ENCODE peak calls at places on chromosomes 13 and 19, in six cellular contexts. E, K, F, O, P and N are unnamed samples.

GRCh38 chr19:54159352-54160181 is at the start of gene LENG1:
- DNase-seq in E (peak; percentile 100), F (peak; percentile 100), P (peak; percentile 99), O (peak; percentile 100), K (peak; percentile 100), N (peak; percentile 100)

GRCh38 chr19:54548806-54549205 is 24.8 kb upstream of the LILRA2 start:
- DNase-seq in K (no peak), F (no peak), P (no peak), O (no peak), E (no peak), N (no peak)

GRCh38 chr13:49444517-49445395 is 682 bp downstream of the SETDB2 start:
- DNase-seq in E (peak; percentile 57), O (peak; percentile 52), F (peak; percentile 69), P (no peak), K (no peak), N (no peak)

GRCh38 chr19:10329555-10329954 is 3.8 kb downstream of the RAVER1 start:
- DNase-seq in O (no peak), P (no peak), F (no peak), E (no peak), K (no peak), N (no peak)

GRCh38 chr13:32846556-32846955 is 169.7 kb upstream of the KL start:
- DNase-seq in O (no peak), E (no peak), F (no peak), P (no peak), K (no peak), N (no peak)

GRCh38 chr13:40187836-40188591 is 478.4 kb downstream of the FOXO1 start:
- DNase-seq in P (no peak), K (no peak), O (no peak), F (no peak), E (no peak), N (no peak)

GRCh38 chr19:17579523-17580244 is 24.2 kb downstream of the COLGALT1 start:
- DNase-seq in O (peak; percentile 81), K (no peak), P (peak; percentile 51), E (peak; percentile 73), F (peak; percentile 57), N (no peak)

GRCh38 chr13:28145049-28145448 is 6.7 kb downstream of the PAN3 start:
- DNase-seq in F (no peak), K (no peak), O (no peak), P (no peak), E (no peak), N (no peak)

GRCh38 chr13:19795956-19796355 is 13.2 kb upstream of the PSPC1 start:
- DNase-seq in P (no peak), K (no peak), O (no peak), F (no peak), E (no peak), N (no peak)

GRCh38 chr19:58196911-58197616 is 14.2 kb downstream of the ZNF274 start:
- DNase-seq in O (peak; percentile 71), E (no peak), F (peak; percentile 48), P (no peak), K (no peak), N (no peak)

GRCh38 chr13:82747948-82748347 is 1134.3 kb downstream of the SLITRK1 start:
- DNase-seq in K (no peak), E (no peak), F (peak; percentile 43), P (no peak), O (no peak), N (no peak)
- H3K36me3 ChIP-seq in K (no peaks in the 10 kb centered on the region), E (no peaks in the 10 kb centered on the region), F (no peaks in the 10 kb centered on the region), P (no peaks in the 10 kb centered on the region), O (no peaks in the 10 kb centered on the region), N (no peaks in the 10 kb centered on the region)

GRCh38 chr13:75806101-75806500 is 170.0 kb downstream of the LMO7 start:
- DNase-seq in O (no peak), F (no peak), P (no peak), E (no peak), K (no peak), N (no peak)
- H3K27ac ChIP-seq in O (no peak overlapping the region), F (no peak overlapping the region), P (no peak overlapping the region), E (no peak overlapping the region), K (peak overlapping the region; percentile 87), N (no peak overlapping the region)

DNA sequence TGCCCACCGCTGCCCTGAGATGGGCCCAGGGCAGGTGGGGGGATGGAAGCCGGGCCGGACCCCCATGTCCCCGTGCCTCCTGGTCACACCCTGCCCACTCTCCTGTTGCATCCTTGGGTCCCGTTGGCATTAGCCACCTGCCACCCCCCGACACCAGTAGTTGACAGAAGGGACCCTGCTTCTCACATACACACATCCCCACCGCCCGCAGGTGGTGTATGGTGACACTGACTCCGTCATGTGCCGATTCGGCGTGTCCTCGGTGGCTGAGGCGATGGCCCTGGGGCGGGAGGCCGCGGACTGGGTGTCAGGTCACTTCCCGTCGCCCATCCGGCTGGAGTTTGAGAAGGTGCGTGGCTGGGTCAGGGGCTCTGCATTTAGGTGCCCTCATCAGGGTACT is 5.2 kb upstream of the SPIB start:
- DNase-seq in P (no peak), K (no peak), F (no peak), E (no peak), O (no peak), N (no peak)
- H3K36me3 ChIP-seq in P (peaks cover 4% of the 10 kb centered on the region), K (peaks cover 13% of the 10 kb centered on the region), F (no peaks in the 10 kb centered on the region), E (no peaks in the 10 kb centered on the region), O (no peaks in the 10 kb centered on the region), N (peaks cover 34% of the 10 kb centered on the region)

DNA sequence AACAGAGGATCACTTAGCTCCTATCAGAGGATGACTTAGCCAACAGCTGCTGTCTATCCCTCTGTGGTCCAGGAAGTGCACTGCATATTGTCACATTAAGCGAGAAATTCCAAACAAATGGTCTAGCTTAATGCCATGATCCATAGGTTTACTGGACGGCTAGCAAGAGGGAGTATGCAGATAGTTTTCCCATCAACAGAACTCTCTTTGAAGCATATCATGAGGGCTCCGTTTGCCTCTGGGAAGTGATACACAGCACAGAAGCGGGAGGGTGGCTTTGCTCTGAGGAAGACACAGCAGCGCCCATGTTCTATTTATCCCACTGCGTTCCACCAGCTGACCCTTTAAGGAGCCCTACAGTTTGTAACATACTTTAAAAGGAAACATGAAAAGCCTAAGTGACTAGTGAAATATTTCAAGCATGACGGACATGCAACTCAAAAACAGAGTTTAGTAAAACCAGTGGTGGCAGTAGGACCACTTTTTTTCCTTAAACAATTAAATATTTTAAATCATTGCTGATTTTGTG is 52.7 kb downstream of the COL4A1 start:
- DNase-seq in F (no peak), P (no peak), K (no peak), E (no peak), O (no peak), N (no peak)
- H3K27ac ChIP-seq in F (peak overlapping the region; percentile 33), P (peak overlapping the region; percentile 10), K (peak overlapping the region; percentile 94), E (peak overlapping the region; percentile 8), O (no peak overlapping the region), N (peak overlapping the region; percentile 73)

DNA sequence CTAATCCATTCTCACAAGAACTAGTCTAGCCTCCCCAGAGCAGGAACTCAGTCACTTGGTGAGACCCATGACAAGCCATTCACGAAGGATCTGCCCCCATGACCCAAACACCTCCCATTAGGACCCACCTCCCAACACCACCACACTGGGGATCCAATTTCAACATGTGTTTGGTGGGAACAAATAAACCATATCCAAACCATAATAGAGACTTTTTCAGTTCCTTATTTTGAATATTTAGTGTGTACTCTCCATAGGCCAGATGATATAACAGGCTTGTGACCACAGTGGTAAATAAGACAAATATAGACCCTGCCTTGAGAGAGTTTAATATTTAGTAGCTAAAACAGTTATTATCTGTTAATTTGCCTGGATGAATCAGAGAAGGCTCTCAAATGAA is 227.5 kb upstream of the SERP2 start:
- DNase-seq in P (no peak), K (no peak), E (no peak), F (no peak), O (no peak), N (no peak)
- H3K36me3 ChIP-seq in P (no peaks in the 10 kb centered on the region), K (no peaks in the 10 kb centered on the region), E (no peaks in the 10 kb centered on the region), F (no peaks in the 10 kb centered on the region), O (no peaks in the 10 kb centered on the region), N (no peaks in the 10 kb centered on the region)